ENCODE peak calls at places on chromosomes 1 and 21, in six cellular contexts. K is GM12878, G is HepG2, L is K562, S is HCT116, D is SK-N-SH. M is an unnamed sample.

GRCh38 chr21:45228656-45229240 is 58.9 kb downstream of the POFUT2 start:
- DNase-seq in G (no peak), S (no peak), D (no peak), L (no peak), K (no peak), M (no peak)

GRCh38 chr1:228944991-228945390 is 209.7 kb downstream of the RHOU start:
- DNase-seq in K (no peak), S (no peak), L (no peak), G (peak; percentile 72), D (no peak), M (peak; percentile 12)

GRCh38 chr1:67713071-67713806 is 28.2 kb downstream of the GADD45A start:
- DNase-seq in D (peak; percentile 85), L (no peak), K (no peak), S (peak; percentile 86), G (peak; percentile 45), M (peak; percentile 92)

GRCh38 chr1:10736623-10737267 is 59.7 kb downstream of the CASZ1 start:
- DNase-seq in K (no peak), G (no peak), L (no peak), S (no peak), D (no peak), M (no peak)

GRCh38 chr1:235917267-235917811 is 50.6 kb upstream of the LYST start:
- DNase-seq in G (no peak), D (peak; percentile 66), L (no peak), K (peak; percentile 67), S (peak; percentile 88), M (peak; percentile 98)

GRCh38 chr1:200103961-200104583 is 76.6 kb downstream of the NR5A2 start:
- DNase-seq in K (no peak), S (no peak), L (no peak), D (no peak), G (no peak), M (peak; percentile 37)

GRCh38 chr21:41744028-41744940 is 22.6 kb downstream of the RIPK4 start:
- DNase-seq in D (no peak), L (no peak), G (no peak), K (no peak), S (no peak), M (no peak)

GRCh38 chr1:86062458-86062857 is 94.1 kb downstream of the COL24A1 start:
- DNase-seq in K (no peak), D (no peak), L (no peak), S (no peak), G (no peak), M (peak; percentile 8)

GRCh38 chr1:230542054-230542453 is 100.2 kb upstream of the COG2 start:
- DNase-seq in G (no peak), S (no peak), L (no peak), D (no peak), K (no peak), M (no peak)

GRCh38 chr1:178094752-178095645 is 1.1 kb downstream of the RASAL2 start:
- DNase-seq in K (no peak), S (no peak), L (no peak), D (no peak), G (no peak), M (peak; percentile 51)

GRCh38 chr1:152673016-152673415 is 2.1 kb upstream of the LCE2C start:
- DNase-seq in G (peak; percentile 11), D (no peak), S (no peak), L (no peak), K (no peak), M (no peak)

GRCh38 chr1:221227872-221228337 is 348.7 kb downstream of the HLX start:
- DNase-seq in K (no peak), G (no peak), S (no peak), D (no peak), L (no peak), M (no peak)

GRCh38 chr21:44761011-44761729 is 40.5 kb downstream of the UBE2G2 start:
- DNase-seq in K (no peak), D (no peak), G (peak; percentile 44), S (no peak), L (peak; percentile 74), M (no peak)

GRCh38 chr1:6423321-6423999 is 1.1 kb upstream of the ESPN start:
- DNase-seq in L (peak; percentile 76), G (no peak), K (no peak), S (peak; percentile 80), D (peak; percentile 81), M (peak; percentile 75)

GRCh38 chr1:115877511-115877910 is 36.6 kb upstream of the NHLH2 start:
- DNase-seq in G (no peak), K (no peak), D (no peak), S (no peak), L (no peak), M (no peak)

GRCh38 chr1:115869064-115869463 is 28.1 kb upstream of the NHLH2 start:
- DNase-seq in K (no peak), G (no peak), S (no peak), D (no peak), L (no peak), M (no peak)

GRCh38 chr1:115874497-115874896 is 33.6 kb upstream of the NHLH2 start:
- DNase-seq in G (no peak), D (no peak), L (no peak), S (no peak), K (no peak), M (no peak)

GRCh38 chr1:115874929-115875328 is 34.0 kb upstream of the NHLH2 start:
- DNase-seq in G (no peak), S (no peak), K (no peak), D (no peak), L (no peak), M (no peak)

DNA sequence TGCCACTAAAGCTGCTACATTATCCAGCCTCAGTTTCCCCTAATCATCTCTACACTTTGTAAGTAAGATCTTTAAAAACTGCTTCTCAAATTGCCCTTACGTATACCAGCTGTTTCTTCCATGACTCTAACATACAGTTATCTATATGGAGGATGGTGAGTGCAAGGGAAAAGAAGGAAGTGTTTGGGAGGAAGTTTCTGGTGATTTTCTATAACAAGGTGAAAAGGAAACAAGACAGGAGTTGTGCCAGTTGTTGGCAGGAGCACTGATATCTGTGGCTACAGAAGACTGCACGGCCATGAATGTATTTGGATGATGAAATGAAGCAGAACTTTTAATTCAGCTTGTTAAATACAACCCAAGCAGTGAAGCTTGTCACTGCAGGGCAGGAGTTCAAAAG is 32.3 kb upstream of the NHLH2 start:
- DNase-seq in D (no peak), L (no peak), K (no peak), G (no peak), S (no peak), M (no peak)
- H2AFZ ChIP-seq in D (no peak overlapping the region), L (no peak overlapping the region), K (no peak overlapping the region), G (no peak overlapping the region), S (no peak overlapping the region), M (no peak overlapping the region)

DNA sequence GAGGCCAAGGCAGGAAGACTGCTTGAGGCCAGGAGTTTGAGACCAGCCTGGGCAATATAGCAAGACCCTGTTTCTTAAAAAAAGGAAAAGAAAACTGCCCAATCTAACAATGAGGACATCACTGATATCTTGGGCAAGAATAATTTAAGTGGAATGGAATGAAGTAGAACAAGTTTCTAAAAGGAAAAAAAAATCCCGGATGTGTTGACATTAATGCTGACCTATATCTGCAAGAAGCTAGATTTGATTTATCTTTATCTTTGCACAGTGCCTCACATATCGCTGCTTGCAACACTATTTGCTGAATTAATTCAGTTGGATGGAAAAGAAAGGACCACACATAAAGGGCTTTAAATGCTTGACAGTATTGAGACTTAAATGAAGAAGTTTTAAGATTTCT is 27.8 kb downstream of the DIPK1A start:
- DNase-seq in D (no peak), S (no peak), L (no peak), K (no peak), G (no peak), M (no peak)
- H3K9ac ChIP-seq in D (no peak overlapping the region), S (no peak overlapping the region), L (no peak overlapping the region), K (no peak overlapping the region), G (no peak overlapping the region), M (no peak overlapping the region)

DNA sequence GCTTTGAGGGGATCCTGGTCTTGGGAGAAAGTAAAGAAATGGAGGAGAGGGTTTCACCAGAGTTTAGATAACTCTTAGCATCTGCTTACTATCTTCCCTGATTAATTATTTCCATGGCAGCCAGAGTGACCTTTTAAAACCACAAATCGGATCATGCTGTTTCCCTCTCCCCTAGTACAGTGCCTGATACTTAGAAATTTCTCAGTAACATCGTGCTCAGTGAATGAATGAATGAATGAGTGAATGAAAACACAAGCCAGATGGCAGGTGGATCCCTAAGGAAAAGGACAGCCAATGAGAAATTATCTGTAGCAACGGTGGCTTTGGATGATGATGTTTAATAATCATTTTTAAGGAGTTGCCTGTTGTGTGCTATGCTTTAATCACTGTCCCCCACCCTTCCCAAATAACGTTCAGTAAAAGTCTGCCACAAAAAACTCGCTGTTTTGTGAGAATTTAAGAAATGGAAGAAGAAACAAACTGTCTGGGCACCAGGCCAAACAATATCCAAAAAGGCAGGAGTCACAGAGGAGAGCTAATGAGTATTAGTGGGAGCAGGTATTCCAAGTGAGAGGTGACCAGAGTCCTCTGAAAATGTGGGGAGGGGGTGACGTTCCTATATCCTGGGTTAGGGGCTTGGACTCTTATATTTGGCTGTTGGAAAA is 737 bp upstream of the SMAP2 start:
- DNase-seq in L (no peak), S (no peak), G (no peak), D (no peak), K (no peak), M (no peak)
- TF ChIP-seq POLR2AphosphoS5 in L (no peak), S (no peak), G (no peak), D (no peak), K (no peak), M (no peak)

GRCh38 chr1:238487931-238488330 is 597.2 kb upstream of the ZP4 start:
- DNase-seq in G (no peak), S (no peak), D (no peak), K (no peak), L (no peak), M (no peak)
- H2AFZ ChIP-seq in G (no peak overlapping the region), S (no peak overlapping the region), D (no peak overlapping the region), K (no peak overlapping the region), L (no peak overlapping the region), M (no peak overlapping the region)

GRCh38 chr1:43188106-43188505 is 16.0 kb downstream of the CFAP57 start:
- DNase-seq in D (no peak), G (no peak), L (no peak), S (no peak), K (no peak), M (no peak)

GRCh38 chr1:43185021-43185420 is 12.9 kb downstream of the CFAP57 start:
- DNase-seq in K (no peak), S (no peak), D (no peak), L (no peak), G (no peak), M (no peak)

DNA sequence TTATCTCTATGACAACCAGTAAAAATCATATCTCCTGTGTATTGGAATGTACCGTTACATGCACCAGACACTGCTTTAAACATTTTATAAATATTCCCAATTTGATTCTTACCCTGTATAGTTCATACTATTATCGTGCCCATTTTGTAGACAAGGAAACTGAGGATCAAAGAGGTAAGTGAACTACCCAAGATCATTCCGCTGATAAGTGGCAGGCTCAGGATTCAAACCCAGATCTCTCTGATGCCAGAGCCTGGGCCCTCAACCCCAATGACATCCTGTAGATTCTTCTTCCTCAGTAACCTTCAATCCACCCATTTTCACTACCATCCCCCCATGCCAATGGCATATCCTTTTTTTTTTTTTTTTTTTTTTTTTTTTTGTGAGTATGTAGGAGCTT is 12.3 kb downstream of the CFAP57 start:
- DNase-seq in D (no peak), K (no peak), L (no peak), G (no peak), S (no peak), M (no peak)
- H3K9ac ChIP-seq in D (no peak overlapping the region), K (no peak overlapping the region), L (no peak overlapping the region), G (no peak overlapping the region), S (no peak overlapping the region), M (no peak overlapping the region)

M was measured in endothelial cell of umbilical vein.